ENCODE peak calls at places on chromosome 3, in six cellular contexts. K is lower lobe of right lung; N is fibroblast of the aortic adventitia; Z is CD8-positive, alpha-beta T cell; I is IMR-90; H is PC-3. S is an unnamed sample.

GRCh38 chr3:100089802-100090668 is 24.3 kb downstream of the FILIP1L start:
- DNase-seq in K (no peak), N (peak), Z (no peak), I (peak), H (peak), S (peak)

GRCh38 chr3:106249159-106249558 is 380.3 kb upstream of the CBLB start:
- DNase-seq in K (no peak), N (peak), Z (no peak), I (peak), H (peak), S (peak)

GRCh38 chr3:50674349-50675178 is at the start of gene DOCK3:
- DNase-seq in K (peak), N (peak), Z (peak), I (peak), H (peak), S (peak)

GRCh38 chr3:187870360-187871203 is 125.3 kb upstream of the BCL6 start:
- DNase-seq in K (no peak), N (no peak), Z (no peak), I (no peak), H (no peak), S (no peak)

GRCh38 chr3:195909645-195910498 is 1.5 kb upstream of the TNK2 start:
- DNase-seq in K (peak), N (peak), Z (peak), I (peak), H (peak), S (peak)

GRCh38 chr3:101758224-101758623 is 20.8 kb upstream of the NXPE3 start:
- DNase-seq in K (no peak), N (no peak), Z (no peak), I (no peak), H (no peak), S (no peak)

GRCh38 chr3:72129384-72130094 is 344.6 kb upstream of the PROK2 start:
- DNase-seq in K (no peak), N (peak), Z (no peak), I (no peak), H (no peak), S (no peak)

GRCh38 chr3:77412591-77412990 is 372.7 kb downstream of the ROBO2 start:
- DNase-seq in K (no peak), N (no peak), Z (no peak), I (no peak), H (peak), S (no peak)

GRCh38 chr3:185528481-185529009 is 23.8 kb downstream of the LIPH start:
- DNase-seq in K (no peak), N (no peak), Z (no peak), I (no peak), H (no peak), S (no peak)

GRCh38 chr3:67311440-67311839 is 313.3 kb downstream of the KBTBD8 start:
- DNase-seq in K (no peak), N (no peak), Z (no peak), I (no peak), H (no peak), S (no peak)

GRCh38 chr3:169243122-169243521 is 420.4 kb downstream of the MECOM start:
- DNase-seq in K (no peak), N (peak), Z (no peak), I (peak), H (no peak), S (no peak)

GRCh38 chr3:3765661-3766060 is 33.6 kb upstream of the LRRN1 start:
- DNase-seq in K (no peak), N (no peak), Z (no peak), I (no peak), H (no peak), S (no peak)

GRCh38 chr3:31226331-31226730 is 306.4 kb upstream of the STT3B start:
- DNase-seq in K (no peak), N (no peak), Z (no peak), I (no peak), H (no peak), S (no peak)

GRCh38 chr3:8481380-8481779 is 20.2 kb upstream of the LMCD1 start:
- DNase-seq in K (no peak), N (peak), Z (no peak), I (no peak), H (no peak), S (peak)

GRCh38 chr3:13102386-13103345 is 29.4 kb upstream of the IQSEC1 start:
- DNase-seq in K (no peak), N (no peak), Z (no peak), I (no peak), H (no peak), S (no peak)

GRCh38 chr3:126342991-126343661 is 14.1 kb downstream of the KLF15 start:
- DNase-seq in K (peak), N (peak), Z (no peak), I (peak), H (no peak), S (peak)

GRCh38 chr3:195056506-195056905 is 214.5 kb downstream of the XXYLT1 start:
- DNase-seq in K (peak), N (no peak), Z (no peak), I (no peak), H (no peak), S (no peak)

GRCh38 chr3:121957674-121958419 is 63.6 kb downstream of the SLC15A2 start:
- DNase-seq in K (no peak), N (no peak), Z (no peak), I (no peak), H (no peak), S (no peak)

GRCh38 chr3:146589899-146590508 is 15.1 kb downstream of the PLSCR5 start:
- DNase-seq in K (no peak), N (peak), Z (no peak), I (peak), H (peak), S (peak)

GRCh38 chr3:196122688-196123046 is 40.8 kb upstream of the TFRC start:
- DNase-seq in K (no peak), N (no peak), Z (no peak), I (no peak), H (no peak), S (no peak)

GRCh38 chr3:177427540-177427939 is 230.3 kb upstream of the TBL1XR1 start:
- DNase-seq in K (no peak), N (peak), Z (no peak), I (peak), H (peak), S (peak)

GRCh38 chr3:136885357-136886213 is 23.6 kb downstream of the NCK1 start:
- DNase-seq in K (no peak), N (no peak), Z (no peak), I (no peak), H (no peak), S (no peak)

GRCh38 chr3:58560771-58561311 is 16.4 kb downstream of the FAM107A start:
- DNase-seq in K (no peak), N (peak), Z (no peak), I (peak), H (peak), S (peak)

GRCh38 chr3:13544293-13544831 is 4.6 kb upstream of the FBLN2 start:
- DNase-seq in K (no peak), N (peak), Z (peak), I (peak), H (no peak), S (peak)

GRCh38 chr3:182710557-182711157 is 82.6 kb upstream of the ATP11B start:
- DNase-seq in K (no peak), N (peak), Z (no peak), I (peak), H (peak), S (peak)

GRCh38 chr3:120678331-120678845 is 3.7 kb downstream of the HGD start:
- DNase-seq in K (no peak), N (peak), Z (no peak), I (peak), H (peak), S (peak)
- H3K4me3 ChIP-seq in K (peak), N (peak), Z (no peak), I (no peak), H (peak), S (no peak)

GRCh38 chr3:178706411-178706810 is 170.2 kb downstream of the KCNMB2 start:
- DNase-seq in K (no peak), N (no peak), Z (no peak), I (no peak), H (no peak), S (no peak)

GRCh38 chr3:178699810-178700209 is 163.6 kb downstream of the KCNMB2 start:
- DNase-seq in K (no peak), N (no peak), Z (no peak), I (no peak), H (no peak), S (no peak)

GRCh38 chr3:178705925-178706324 is 169.7 kb downstream of the KCNMB2 start:
- DNase-seq in K (no peak), N (no peak), Z (no peak), I (peak), H (peak), S (no peak)

GRCh38 chr3:178699364-178699763 is 163.1 kb downstream of the KCNMB2 start:
- DNase-seq in K (no peak), N (no peak), Z (no peak), I (no peak), H (no peak), S (no peak)

GRCh38 chr3:178703268-178703975 is 167.2 kb downstream of the KCNMB2 start:
- DNase-seq in K (no peak), N (no peak), Z (no peak), I (peak), H (peak), S (peak)
- TF ChIP-seq CTCF in K (no peak), N (no peak), Z (no peak), I (peak), H (no peak), S (no peak)

GRCh38 chr3:15333099-15333956 is 942 bp upstream of the SH3BP5 start:
- DNase-seq in K (no peak), N (peak), Z (no peak), I (no peak), H (peak), S (no peak)
- H3K4me3 ChIP-seq in K (peak), N (no peak), Z (peak), I (no peak), H (peak), S (peak)

GRCh38 chr3:109369510-109369909 is 32.2 kb upstream of the DPPA4 start:
- DNase-seq in K (no peak), N (no peak), Z (no peak), I (no peak), H (peak), S (no peak)
- TF ChIP-seq CTCF in K (no peak), N (no peak), Z (no peak), I (no peak), H (peak), S (no peak)

GRCh38 chr3:42068303-42069088 is 22.7 kb upstream of the TRAK1 start:
- DNase-seq in K (no peak), N (no peak), Z (no peak), I (no peak), H (no peak), S (no peak)

GRCh38 chr3:42071720-42072582 is 19.2 kb upstream of the TRAK1 start:
- DNase-seq in K (peak), N (peak), Z (no peak), I (peak), H (peak), S (peak)

GRCh38 chr3:42070089-42070885 is 20.9 kb upstream of the TRAK1 start:
- DNase-seq in K (no peak), N (no peak), Z (no peak), I (peak), H (peak), S (no peak)

GRCh38 chr3:42072930-42073329 is 18.2 kb upstream of the TRAK1 start:
- DNase-seq in K (no peak), N (no peak), Z (no peak), I (no peak), H (no peak), S (no peak)

GRCh38 chr3:42072583-42072924 is 18.6 kb upstream of the TRAK1 start:
- DNase-seq in K (no peak), N (no peak), Z (no peak), I (no peak), H (no peak), S (no peak)
- H3K4me3 ChIP-seq in K (peak), N (no peak), Z (no peak), I (no peak), H (peak), S (peak)

DNA sequence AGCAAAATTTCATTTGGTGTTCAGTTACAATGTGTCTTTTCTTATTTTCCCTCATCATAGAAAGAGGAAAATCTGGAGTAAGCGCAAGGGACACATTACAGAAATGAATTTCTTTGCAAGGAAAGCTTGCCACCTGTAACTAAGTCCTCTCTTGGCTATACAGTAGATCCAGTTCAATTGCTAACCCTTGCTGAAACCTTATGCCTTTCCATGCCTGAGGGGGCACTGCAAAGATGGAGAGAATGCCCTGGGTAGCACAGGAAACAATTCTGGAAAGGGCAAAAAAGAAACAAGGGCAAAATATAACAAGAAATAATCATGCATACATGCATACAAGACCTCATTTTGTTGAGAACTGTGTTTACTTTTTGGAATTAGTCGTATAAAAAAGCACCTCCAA is 4.3 kb downstream of the CADM2 start:
- DNase-seq in K (no peak), N (no peak), Z (no peak), I (no peak), H (no peak), S (no peak)
- TF ChIP-seq CTCF in K (no peak), N (no peak), Z (no peak), I (no peak), H (no peak), S (no peak)

GRCh38 chr3:142053835-142054234 is 95.5 kb downstream of the TFDP2 start:
- DNase-seq in K (no peak), N (no peak), Z (no peak), I (no peak), H (no peak), S (peak)
- H3K4me3 ChIP-seq in K (no peak), N (no peak), Z (no peak), I (no peak), H (no peak), S (no peak)